ENCODE peak calls at places on chromosomes 2 and 18, in nine cellular contexts. E is stimulated activated CD4-positive, alpha-beta T cell treated with anti-CD3 and anti-CD28 coated beads, Interleukin-12 subunit alpha, Interleukin-12 subunit beta, amount 100 ng/mL, for 24 hours; G is occipital lobe; M is AG08396; I is tibial artery; J is stimulated activated CD8-positive, alpha-beta memory T cell treated with anti-CD3 and anti-CD28 coated beads, Interleukin-12 subunit alpha, Interleukin-12 subunit beta, amount 100 ng/mL, for 1 hour; Y is stomach; U is NCI-H460; N is GM20000. Z is an unnamed sample.

GRCh38 chr18:10787293-10787901 is 261.6 kb downstream of the NAPG start:
- DNase-seq in E (peak), G (no peak), M (peak), I (peak), J (peak), Y (peak), U (peak), N (peak), Z (peak)

GRCh38 chr2:25825238-25825637 is 53.0 kb downstream of the ASXL2 start:
- DNase-seq in E (peak), G (no peak), M (no peak), I (no peak), J (no peak), Y (no peak), U (no peak), N (no peak), Z (peak)

GRCh38 chr2:156561326-156561725 is 125.1 kb downstream of the GPD2 start:
- DNase-seq in E (no peak), G (no peak), M (no peak), I (no peak), J (no peak), Y (no peak), U (no peak), N (no peak), Z (no peak)

GRCh38 chr18:51666717-51667320 is 469.3 kb upstream of the MEX3C start:
- DNase-seq in E (no peak), G (peak), M (no peak), I (no peak), J (no peak), Y (peak), U (no peak), N (no peak), Z (no peak)

GRCh38 chr2:47056374-47056773 is 98.7 kb downstream of the STPG4 start:
- DNase-seq in E (no peak), G (no peak), M (peak), I (peak), J (no peak), Y (no peak), U (no peak), N (no peak), Z (no peak)

GRCh38 chr2:170714156-170715061 is 728 bp upstream of the SP5 start:
- DNase-seq in E (no peak), G (no peak), M (peak), I (peak), J (no peak), Y (peak), U (peak), N (peak), Z (no peak)

GRCh38 chr2:128535928-128536327 is 217.3 kb upstream of the HS6ST1 start:
- DNase-seq in E (no peak), G (no peak), M (peak), I (no peak), J (no peak), Y (no peak), U (no peak), N (no peak), Z (no peak)

GRCh38 chr2:16708173-16708572 is 42.5 kb upstream of the CYRIA start:
- DNase-seq in E (no peak), G (no peak), M (no peak), I (no peak), J (no peak), Y (no peak), U (no peak), N (no peak), Z (no peak)

GRCh38 chr2:238509151-238509820 is 82.6 kb downstream of the ASB1 start:
- DNase-seq in E (no peak), G (no peak), M (no peak), I (peak), J (no peak), Y (no peak), U (no peak), N (no peak), Z (no peak)

GRCh38 chr2:216991563-216991962 is 131.7 kb upstream of the TNP1 start:
- DNase-seq in E (no peak), G (no peak), M (no peak), I (no peak), J (no peak), Y (no peak), U (no peak), N (no peak), Z (no peak)

GRCh38 chr2:128158171-128158570 is 67.2 kb downstream of the UGGT1 start:
- DNase-seq in E (no peak), G (no peak), M (no peak), I (no peak), J (no peak), Y (no peak), U (no peak), N (no peak), Z (no peak)

GRCh38 chr2:156455366-156455975 is 19.3 kb downstream of the GPD2 start:
- DNase-seq in E (no peak), G (no peak), M (peak), I (no peak), J (no peak), Y (no peak), U (no peak), N (no peak), Z (no peak)

Z was measured in activated naive CD8-positive, alpha-beta T cell treated with anti-CD3 and anti-CD28 coated beads, Interleukin-2, amount 50 U/mL, for 16 hours.